ENCODE peak calls at places on chromosome 18, in ten cellular contexts. One of them, this sample, is unnamed.

GRCh38 chr18:2907459-2908145 is 60.8 kb downstream of the EMILIN2 start:
- DNase-seq in tibial nerve: no peak
- DNase-seq in GM23248: peak; percentile 21
- DNase-seq in astrocyte: no peak
- DNase-seq in neuronal stem cell: no peak
- DNase-seq in tibial artery: no peak
- DNase-seq in adrenal gland: no peak
- DNase-seq in HCT116: no peak
- DNase-seq in body of pancreas: no peak
- DNase-seq in esophagus squamous epithelium: no peak
- DNase-seq in this sample: no peak

GRCh38 chr18:30967701-30968100 is 74.8 kb downstream of the DSC3 start:
- DNase-seq in tibial nerve: no peak
- DNase-seq in GM23248: no peak
- DNase-seq in astrocyte: no peak
- DNase-seq in neuronal stem cell: no peak
- DNase-seq in tibial artery: no peak
- DNase-seq in adrenal gland: no peak
- DNase-seq in HCT116: no peak
- DNase-seq in body of pancreas: no peak
- DNase-seq in esophagus squamous epithelium: no peak
- DNase-seq in this sample: no peak

GRCh38 chr18:51074605-51075004 is 44.6 kb downstream of the SMAD4 start:
- DNase-seq in tibial nerve: no peak
- DNase-seq in GM23248: no peak
- DNase-seq in astrocyte: no peak
- DNase-seq in neuronal stem cell: no peak
- DNase-seq in tibial artery: no peak
- DNase-seq in adrenal gland: no peak
- DNase-seq in HCT116: no peak
- DNase-seq in body of pancreas: no peak
- DNase-seq in esophagus squamous epithelium: no peak
- DNase-seq in this sample: no peak

GRCh38 chr18:75223687-75224347 is 13.2 kb downstream of the TSHZ1 start:
- DNase-seq in tibial nerve: no peak
- DNase-seq in GM23248: no peak
- DNase-seq in astrocyte: peak; percentile 50
- DNase-seq in neuronal stem cell: no peak
- DNase-seq in tibial artery: no peak
- DNase-seq in adrenal gland: no peak
- DNase-seq in HCT116: no peak
- DNase-seq in body of pancreas: no peak
- DNase-seq in esophagus squamous epithelium: no peak
- DNase-seq in this sample: no peak

GRCh38 chr18:29418136-29418535 is 1241.2 kb upstream of the CDH2 start:
- DNase-seq in tibial nerve: no peak
- DNase-seq in GM23248: peak; percentile 90
- DNase-seq in astrocyte: peak; percentile 89
- DNase-seq in neuronal stem cell: no peak
- DNase-seq in tibial artery: no peak
- DNase-seq in adrenal gland: no peak
- DNase-seq in HCT116: no peak
- DNase-seq in body of pancreas: no peak
- DNase-seq in esophagus squamous epithelium: no peak
- DNase-seq in this sample: no peak

GRCh38 chr18:26546170-26546874 is 2.0 kb downstream of the KCTD1 start:
- DNase-seq in tibial nerve: no peak
- DNase-seq in GM23248: no peak
- DNase-seq in astrocyte: peak; percentile 47
- DNase-seq in neuronal stem cell: no peak
- DNase-seq in tibial artery: no peak
- DNase-seq in adrenal gland: no peak
- DNase-seq in HCT116: no peak
- DNase-seq in body of pancreas: no peak
- DNase-seq in esophagus squamous epithelium: no peak
- DNase-seq in this sample: no peak

GRCh38 chr18:22514655-22515054 is 96.9 kb upstream of the CTAGE1 start:
- DNase-seq in tibial nerve: no peak
- DNase-seq in GM23248: no peak
- DNase-seq in astrocyte: no peak
- DNase-seq in neuronal stem cell: no peak
- DNase-seq in tibial artery: no peak
- DNase-seq in adrenal gland: no peak
- DNase-seq in HCT116: no peak
- DNase-seq in body of pancreas: no peak
- DNase-seq in esophagus squamous epithelium: no peak
- DNase-seq in this sample: no peak

GRCh38 chr18:28365406-28365805 is 188.5 kb upstream of the CDH2 start:
- DNase-seq in tibial nerve: no peak
- DNase-seq in GM23248: peak; percentile 46
- DNase-seq in astrocyte: peak; percentile 51
- DNase-seq in neuronal stem cell: no peak
- DNase-seq in tibial artery: no peak
- DNase-seq in adrenal gland: no peak
- DNase-seq in HCT116: no peak
- DNase-seq in body of pancreas: peak; percentile 28
- DNase-seq in esophagus squamous epithelium: no peak
- DNase-seq in this sample: no peak

GRCh38 chr18:50862401-50862800 is 16.5 kb upstream of the ME2 start:
- DNase-seq in tibial nerve: peak; percentile 18
- DNase-seq in GM23248: no peak
- DNase-seq in astrocyte: no peak
- DNase-seq in neuronal stem cell: no peak
- DNase-seq in tibial artery: no peak
- DNase-seq in adrenal gland: no peak
- DNase-seq in HCT116: no peak
- DNase-seq in body of pancreas: no peak
- DNase-seq in esophagus squamous epithelium: no peak
- DNase-seq in this sample: no peak

GRCh38 chr18:10401930-10402329 is 52.5 kb upstream of the APCDD1 start:
- DNase-seq in tibial nerve: no peak
- DNase-seq in GM23248: no peak
- DNase-seq in astrocyte: no peak
- DNase-seq in neuronal stem cell: no peak
- DNase-seq in tibial artery: no peak
- DNase-seq in adrenal gland: no peak
- DNase-seq in HCT116: no peak
- DNase-seq in body of pancreas: no peak
- DNase-seq in esophagus squamous epithelium: no peak
- DNase-seq in this sample: no peak

GRCh38 chr18:72155327-72155726 is 388.8 kb downstream of the CBLN2 start:
- DNase-seq in tibial nerve: no peak
- DNase-seq in GM23248: no peak
- DNase-seq in astrocyte: no peak
- DNase-seq in neuronal stem cell: no peak
- DNase-seq in tibial artery: no peak
- DNase-seq in adrenal gland: no peak
- DNase-seq in HCT116: no peak
- DNase-seq in body of pancreas: peak; percentile 13
- DNase-seq in esophagus squamous epithelium: no peak
- DNase-seq in this sample: no peak

GRCh38 chr18:31942301-31942998 is 478 bp downstream of the TRAPPC8 start:
- DNase-seq in tibial nerve: no peak
- DNase-seq in GM23248: peak; percentile 81
- DNase-seq in astrocyte: peak; percentile 54
- DNase-seq in neuronal stem cell: no peak
- DNase-seq in tibial artery: no peak
- DNase-seq in adrenal gland: peak; percentile 46
- DNase-seq in HCT116: no peak
- DNase-seq in body of pancreas: peak; percentile 19
- DNase-seq in esophagus squamous epithelium: no peak
- DNase-seq in this sample: no peak

GRCh38 chr18:36499938-36500337 is 202.4 kb downstream of the FHOD3 start:
- DNase-seq in tibial nerve: no peak
- DNase-seq in GM23248: no peak
- DNase-seq in astrocyte: peak; percentile 60
- DNase-seq in neuronal stem cell: no peak
- DNase-seq in tibial artery: no peak
- DNase-seq in adrenal gland: no peak
- DNase-seq in HCT116: no peak
- DNase-seq in body of pancreas: no peak
- DNase-seq in esophagus squamous epithelium: no peak
- DNase-seq in this sample: no peak

GRCh38 chr18:78151234-78151633 is 828.4 kb upstream of the SALL3 start:
- DNase-seq in tibial nerve: no peak
- DNase-seq in GM23248: no peak
- DNase-seq in astrocyte: no peak
- DNase-seq in neuronal stem cell: no peak
- DNase-seq in tibial artery: no peak
- DNase-seq in adrenal gland: no peak
- DNase-seq in HCT116: no peak
- DNase-seq in body of pancreas: no peak
- DNase-seq in esophagus squamous epithelium: no peak
- DNase-seq in this sample: no peak
- H3K9me3 ChIP-seq in tibial nerve: no peaks in the 10 kb centered on the region
- H3K9me3 ChIP-seq in GM23248: no peaks in the 10 kb centered on the region
- H3K9me3 ChIP-seq in astrocyte: peaks cover 13% of the 10 kb centered on the region
- H3K9me3 ChIP-seq in neuronal stem cell: peaks cover 7% of the 10 kb centered on the region
- H3K9me3 ChIP-seq in tibial artery: no peaks in the 10 kb centered on the region
- H3K9me3 ChIP-seq in adrenal gland: no peaks in the 10 kb centered on the region
- H3K9me3 ChIP-seq in HCT116: peaks cover 15% of the 10 kb centered on the region
- H3K9me3 ChIP-seq in body of pancreas: no peaks in the 10 kb centered on the region
- H3K9me3 ChIP-seq in esophagus squamous epithelium: no peaks in the 10 kb centered on the region
- H3K9me3 ChIP-seq in this sample: no peaks in the 10 kb centered on the region

DNA sequence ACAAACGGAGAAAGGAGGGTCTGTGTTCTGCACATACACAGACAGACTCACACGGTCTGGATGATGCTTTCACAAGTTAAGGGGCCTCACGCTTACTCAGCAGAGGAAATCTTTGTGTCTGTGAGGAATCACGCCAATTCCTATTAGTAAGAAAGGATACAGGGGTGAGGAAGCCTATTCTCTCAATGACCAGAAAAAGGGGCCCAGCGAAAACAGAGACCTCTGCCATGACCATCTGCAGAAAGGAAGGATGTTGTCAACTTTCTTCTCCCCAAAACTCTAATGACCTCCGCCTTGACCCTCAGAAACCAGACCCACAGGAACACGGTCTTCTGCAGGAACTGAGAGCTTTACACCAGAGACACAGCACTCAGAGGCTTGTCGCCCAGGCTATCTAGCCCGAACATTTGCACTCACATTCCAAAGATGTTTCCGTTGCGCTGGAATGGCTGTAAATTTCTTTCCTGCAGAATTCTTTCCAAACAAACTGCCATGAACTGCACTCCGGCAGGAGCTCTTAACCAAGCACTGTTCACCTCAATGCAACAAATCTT is 186.3 kb downstream of the TCF4 start:
- DNase-seq in tibial nerve: peak; percentile 32
- DNase-seq in GM23248: peak; percentile 95
- DNase-seq in astrocyte: peak; percentile 90
- DNase-seq in neuronal stem cell: peak; percentile 38
- DNase-seq in tibial artery: no peak
- DNase-seq in adrenal gland: peak; percentile 41
- DNase-seq in HCT116: no peak
- DNase-seq in body of pancreas: no peak
- DNase-seq in esophagus squamous epithelium: no peak
- DNase-seq in this sample: no peak
- H3K4me1 ChIP-seq in tibial nerve: peaks cover 59% of the 10 kb centered on the region
- H3K4me1 ChIP-seq in GM23248: peaks cover 57% of the 10 kb centered on the region
- H3K4me1 ChIP-seq in astrocyte: peaks cover 50% of the 10 kb centered on the region
- H3K4me1 ChIP-seq in neuronal stem cell: peaks cover 16% of the 10 kb centered on the region
- H3K4me1 ChIP-seq in tibial artery: peaks cover 6% of the 10 kb centered on the region
- H3K4me1 ChIP-seq in adrenal gland: no peaks in the 10 kb centered on the region
- H3K4me1 ChIP-seq in HCT116: no peaks in the 10 kb centered on the region
- H3K4me1 ChIP-seq in body of pancreas: peaks cover 3% of the 10 kb centered on the region
- H3K4me1 ChIP-seq in esophagus squamous epithelium: peaks cover 33% of the 10 kb centered on the region
- H3K4me1 ChIP-seq in this sample: no peaks in the 10 kb centered on the region

GRCh38 chr18:213977-214376 is 53.9 kb downstream of the THOC1 start:
- DNase-seq in tibial nerve: no peak
- DNase-seq in GM23248: no peak
- DNase-seq in astrocyte: no peak
- DNase-seq in neuronal stem cell: no peak
- DNase-seq in tibial artery: no peak
- DNase-seq in adrenal gland: no peak
- DNase-seq in HCT116: no peak
- DNase-seq in body of pancreas: no peak
- DNase-seq in esophagus squamous epithelium: no peak
- DNase-seq in this sample: no peak
- H3K36me3 ChIP-seq in tibial nerve: peaks cover 82% of the 10 kb centered on the region
- H3K36me3 ChIP-seq in GM23248: peaks cover 73% of the 10 kb centered on the region
- H3K36me3 ChIP-seq in astrocyte: peaks cover 60% of the 10 kb centered on the region
- H3K36me3 ChIP-seq in neuronal stem cell: peaks cover 99% of the 10 kb centered on the region
- H3K36me3 ChIP-seq in tibial artery: peaks cover 81% of the 10 kb centered on the region
- H3K36me3 ChIP-seq in adrenal gland: peaks cover 70% of the 10 kb centered on the region
- H3K36me3 ChIP-seq in HCT116: peaks cover 31% of the 10 kb centered on the region
- H3K36me3 ChIP-seq in body of pancreas: peaks cover 28% of the 10 kb centered on the region
- H3K36me3 ChIP-seq in esophagus squamous epithelium: no peaks in the 10 kb centered on the region
- H3K36me3 ChIP-seq in this sample: peaks cover 73% of the 10 kb centered on the region

GRCh38 chr18:79726721-79727120 is 47.1 kb downstream of the CTDP1 start:
- DNase-seq in tibial nerve: no peak
- DNase-seq in GM23248: no peak
- DNase-seq in astrocyte: no peak
- DNase-seq in neuronal stem cell: no peak
- DNase-seq in tibial artery: no peak
- DNase-seq in adrenal gland: no peak
- DNase-seq in HCT116: no peak
- DNase-seq in body of pancreas: no peak
- DNase-seq in esophagus squamous epithelium: no peak
- DNase-seq in this sample: no peak
- H3K9me3 ChIP-seq in tibial nerve: no peaks in the 10 kb centered on the region
- H3K9me3 ChIP-seq in GM23248: no peaks in the 10 kb centered on the region
- H3K9me3 ChIP-seq in astrocyte: peaks cover 39% of the 10 kb centered on the region
- H3K9me3 ChIP-seq in neuronal stem cell: peaks cover 29% of the 10 kb centered on the region
- H3K9me3 ChIP-seq in tibial artery: no peaks in the 10 kb centered on the region
- H3K9me3 ChIP-seq in adrenal gland: no peaks in the 10 kb centered on the region
- H3K9me3 ChIP-seq in HCT116: peaks cover 10% of the 10 kb centered on the region
- H3K9me3 ChIP-seq in body of pancreas: peaks cover under 1% of the 10 kb centered on the region
- H3K9me3 ChIP-seq in esophagus squamous epithelium: peaks cover 36% of the 10 kb centered on the region
- H3K9me3 ChIP-seq in this sample: peaks cover 1% of the 10 kb centered on the region

GRCh38 chr18:61639886-61640285 is 252.9 kb downstream of the RNF152 start:
- DNase-seq in tibial nerve: no peak
- DNase-seq in GM23248: no peak
- DNase-seq in astrocyte: no peak
- DNase-seq in neuronal stem cell: no peak
- DNase-seq in tibial artery: no peak
- DNase-seq in adrenal gland: no peak
- DNase-seq in HCT116: no peak
- DNase-seq in body of pancreas: no peak
- DNase-seq in esophagus squamous epithelium: no peak
- DNase-seq in this sample: no peak
- H3K4me1 ChIP-seq in tibial nerve: peaks cover 9% of the 10 kb centered on the region
- H3K4me1 ChIP-seq in GM23248: no peaks in the 10 kb centered on the region
- H3K4me1 ChIP-seq in astrocyte: no peaks in the 10 kb centered on the region
- H3K4me1 ChIP-seq in neuronal stem cell: peaks cover 11% of the 10 kb centered on the region
- H3K4me1 ChIP-seq in tibial artery: peaks cover 27% of the 10 kb centered on the region
- H3K4me1 ChIP-seq in adrenal gland: no peaks in the 10 kb centered on the region
- H3K4me1 ChIP-seq in HCT116: peaks cover 3% of the 10 kb centered on the region
- H3K4me1 ChIP-seq in body of pancreas: peaks cover 26% of the 10 kb centered on the region
- H3K4me1 ChIP-seq in esophagus squamous epithelium: peaks cover 44% of the 10 kb centered on the region
- H3K4me1 ChIP-seq in this sample: no peaks in the 10 kb centered on the region

This sample was measured in right atrium auricular region.